ENCODE peak calls at places on chromosomes 1 and 21, in six cellular contexts. One of them, this sample, is unnamed.
A peak's percentile ranks its signal among the peaks of the same experiment; 100 is the strongest.

GRCh38 chr1:234731371-234732085 is 121.5 kb upstream of the IRF2BP2 start:
- DNase-seq in tibial nerve: no peak
- DNase-seq in fibroblast of mammary gland: peak; percentile 92
- DNase-seq in progenitor cell of endocrine pancreas: no peak
- DNase-seq in IMR-90: peak; percentile 93
- DNase-seq in cardiac fibroblast: peak; percentile 93
- DNase-seq in this sample: peak; percentile 93

GRCh38 chr21:19853709-19854575 is 1144.3 kb upstream of the NCAM2 start:
- DNase-seq in tibial nerve: no peak
- DNase-seq in fibroblast of mammary gland: no peak
- DNase-seq in progenitor cell of endocrine pancreas: no peak
- DNase-seq in IMR-90: no peak
- DNase-seq in cardiac fibroblast: no peak
- DNase-seq in this sample: no peak

GRCh38 chr1:202622388-202622787 is 87.9 kb downstream of the SYT2 start:
- DNase-seq in tibial nerve: no peak
- DNase-seq in fibroblast of mammary gland: no peak
- DNase-seq in progenitor cell of endocrine pancreas: no peak
- DNase-seq in IMR-90: no peak
- DNase-seq in cardiac fibroblast: no peak
- DNase-seq in this sample: no peak

GRCh38 chr1:176110203-176110602 is 96.9 kb downstream of the COP1 start:
- DNase-seq in tibial nerve: no peak
- DNase-seq in fibroblast of mammary gland: no peak
- DNase-seq in progenitor cell of endocrine pancreas: no peak
- DNase-seq in IMR-90: peak; percentile 83
- DNase-seq in cardiac fibroblast: peak; percentile 32
- DNase-seq in this sample: no peak

GRCh38 chr1:203090667-203091320 is 5.0 kb upstream of the MYOG start:
- DNase-seq in tibial nerve: no peak
- DNase-seq in fibroblast of mammary gland: no peak
- DNase-seq in progenitor cell of endocrine pancreas: no peak
- DNase-seq in IMR-90: peak; percentile 10
- DNase-seq in cardiac fibroblast: no peak
- DNase-seq in this sample: no peak

GRCh38 chr1:152932170-152932811 is 14.7 kb upstream of the SPRR5 start:
- DNase-seq in tibial nerve: no peak
- DNase-seq in fibroblast of mammary gland: no peak
- DNase-seq in progenitor cell of endocrine pancreas: no peak
- DNase-seq in IMR-90: no peak
- DNase-seq in cardiac fibroblast: no peak
- DNase-seq in this sample: peak; percentile 90

GRCh38 chr1:211951856-211952255 is 83.5 kb downstream of the INTS7 start:
- DNase-seq in tibial nerve: no peak
- DNase-seq in fibroblast of mammary gland: peak; percentile 79
- DNase-seq in progenitor cell of endocrine pancreas: no peak
- DNase-seq in IMR-90: peak; percentile 74
- DNase-seq in cardiac fibroblast: peak; percentile 78
- DNase-seq in this sample: peak; percentile 94

GRCh38 chr1:29344336-29344735 is 108.0 kb downstream of the PTPRU start:
- DNase-seq in tibial nerve: no peak
- DNase-seq in fibroblast of mammary gland: no peak
- DNase-seq in progenitor cell of endocrine pancreas: no peak
- DNase-seq in IMR-90: no peak
- DNase-seq in cardiac fibroblast: no peak
- DNase-seq in this sample: no peak

GRCh38 chr1:6423321-6423999 is 1.1 kb upstream of the ESPN start:
- DNase-seq in tibial nerve: no peak
- DNase-seq in fibroblast of mammary gland: peak; percentile 31
- DNase-seq in progenitor cell of endocrine pancreas: peak; percentile 70
- DNase-seq in IMR-90: no peak
- DNase-seq in cardiac fibroblast: peak; percentile 76
- DNase-seq in this sample: peak; percentile 83

GRCh38 chr1:39178541-39179431 is 25.7 kb upstream of the MACF1 start:
- DNase-seq in tibial nerve: no peak
- DNase-seq in fibroblast of mammary gland: no peak
- DNase-seq in progenitor cell of endocrine pancreas: no peak
- DNase-seq in IMR-90: peak; percentile 77
- DNase-seq in cardiac fibroblast: peak; percentile 84
- DNase-seq in this sample: peak; percentile 85

GRCh38 chr21:17819878-17820232 is 699 bp upstream of the C21orf91 start:
- DNase-seq in tibial nerve: peak; percentile 23
- DNase-seq in fibroblast of mammary gland: no peak
- DNase-seq in progenitor cell of endocrine pancreas: no peak
- DNase-seq in IMR-90: peak; percentile 72
- DNase-seq in cardiac fibroblast: no peak
- DNase-seq in this sample: no peak

GRCh38 chr1:204150702-204151561 is 912 bp downstream of the ETNK2 start:
- DNase-seq in tibial nerve: peak; percentile 35
- DNase-seq in fibroblast of mammary gland: no peak
- DNase-seq in progenitor cell of endocrine pancreas: no peak
- DNase-seq in IMR-90: no peak
- DNase-seq in cardiac fibroblast: no peak
- DNase-seq in this sample: no peak

GRCh38 chr1:201665036-201665435 is 126.1 kb downstream of the NAV1 start:
- DNase-seq in tibial nerve: no peak
- DNase-seq in fibroblast of mammary gland: no peak
- DNase-seq in progenitor cell of endocrine pancreas: no peak
- DNase-seq in IMR-90: no peak
- DNase-seq in cardiac fibroblast: no peak
- DNase-seq in this sample: no peak

GRCh38 chr1:101769520-101769919 is 227.2 kb downstream of the OLFM3 start:
- DNase-seq in tibial nerve: no peak
- DNase-seq in fibroblast of mammary gland: peak; percentile 6
- DNase-seq in progenitor cell of endocrine pancreas: no peak
- DNase-seq in IMR-90: peak; percentile 0
- DNase-seq in cardiac fibroblast: peak; percentile 34
- DNase-seq in this sample: peak; percentile 26

GRCh38 chr1:225823811-225824261 is 13.9 kb downstream of the EPHX1 start:
- DNase-seq in tibial nerve: no peak
- DNase-seq in fibroblast of mammary gland: no peak
- DNase-seq in progenitor cell of endocrine pancreas: no peak
- DNase-seq in IMR-90: no peak
- DNase-seq in cardiac fibroblast: no peak
- DNase-seq in this sample: no peak

GRCh38 chr1:58883037-58883887 is 99.4 kb upstream of the JUN start:
- DNase-seq in tibial nerve: peak; percentile 63
- DNase-seq in fibroblast of mammary gland: peak; percentile 99
- DNase-seq in progenitor cell of endocrine pancreas: no peak
- DNase-seq in IMR-90: peak; percentile 97
- DNase-seq in cardiac fibroblast: peak; percentile 99
- DNase-seq in this sample: peak; percentile 97

GRCh38 chr21:32813265-32813903 is 41.8 kb upstream of the PAXBP1 start:
- DNase-seq in tibial nerve: no peak
- DNase-seq in fibroblast of mammary gland: no peak
- DNase-seq in progenitor cell of endocrine pancreas: peak; percentile 26
- DNase-seq in IMR-90: no peak
- DNase-seq in cardiac fibroblast: no peak
- DNase-seq in this sample: no peak

DNA sequence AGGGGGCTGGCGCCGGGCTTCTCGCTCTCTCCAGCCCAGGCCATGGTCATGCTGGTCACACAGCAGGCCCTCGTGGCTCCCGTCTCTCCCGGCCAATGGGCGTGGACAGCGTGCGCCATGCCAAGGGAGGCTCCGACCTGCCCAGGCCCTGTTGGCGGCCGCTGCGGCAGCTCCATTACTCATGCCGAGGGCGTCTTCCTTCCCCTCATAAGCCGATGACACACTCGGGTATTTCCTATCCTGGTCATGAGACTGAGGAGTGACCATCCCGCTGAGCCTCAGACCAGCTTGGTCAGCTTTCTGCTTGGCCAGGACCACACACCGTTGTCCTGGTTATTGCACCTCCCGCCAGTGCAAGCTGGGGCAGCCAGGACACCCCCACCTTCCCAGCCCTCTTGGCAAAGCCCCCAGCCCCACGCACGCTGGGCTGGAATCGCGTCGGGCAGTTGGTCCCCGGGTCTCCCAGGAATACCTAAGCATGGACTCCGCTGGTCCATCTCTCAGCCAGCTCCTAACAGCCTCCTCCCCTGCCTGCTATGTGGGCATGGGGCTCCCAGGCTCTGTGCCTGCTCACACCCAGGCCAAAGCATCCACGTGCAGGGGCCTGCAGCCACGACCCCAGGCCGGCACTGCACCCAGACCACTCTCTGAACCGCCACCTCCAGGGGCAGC is 49.8 kb downstream of the ARHGEF16 start:
- DNase-seq in tibial nerve: peak; percentile 63
- DNase-seq in fibroblast of mammary gland: peak; percentile 93
- DNase-seq in progenitor cell of endocrine pancreas: no peak
- DNase-seq in IMR-90: peak; percentile 89
- DNase-seq in cardiac fibroblast: peak; percentile 96
- DNase-seq in this sample: peak; percentile 40
- TF ChIP-seq CTCF in tibial nerve: no peak
- TF ChIP-seq CTCF in fibroblast of mammary gland: no peak
- TF ChIP-seq CTCF in progenitor cell of endocrine pancreas: no peak
- TF ChIP-seq CTCF in IMR-90: no peak
- TF ChIP-seq CTCF in cardiac fibroblast: no peak
- TF ChIP-seq CTCF in this sample: no peak

DNA sequence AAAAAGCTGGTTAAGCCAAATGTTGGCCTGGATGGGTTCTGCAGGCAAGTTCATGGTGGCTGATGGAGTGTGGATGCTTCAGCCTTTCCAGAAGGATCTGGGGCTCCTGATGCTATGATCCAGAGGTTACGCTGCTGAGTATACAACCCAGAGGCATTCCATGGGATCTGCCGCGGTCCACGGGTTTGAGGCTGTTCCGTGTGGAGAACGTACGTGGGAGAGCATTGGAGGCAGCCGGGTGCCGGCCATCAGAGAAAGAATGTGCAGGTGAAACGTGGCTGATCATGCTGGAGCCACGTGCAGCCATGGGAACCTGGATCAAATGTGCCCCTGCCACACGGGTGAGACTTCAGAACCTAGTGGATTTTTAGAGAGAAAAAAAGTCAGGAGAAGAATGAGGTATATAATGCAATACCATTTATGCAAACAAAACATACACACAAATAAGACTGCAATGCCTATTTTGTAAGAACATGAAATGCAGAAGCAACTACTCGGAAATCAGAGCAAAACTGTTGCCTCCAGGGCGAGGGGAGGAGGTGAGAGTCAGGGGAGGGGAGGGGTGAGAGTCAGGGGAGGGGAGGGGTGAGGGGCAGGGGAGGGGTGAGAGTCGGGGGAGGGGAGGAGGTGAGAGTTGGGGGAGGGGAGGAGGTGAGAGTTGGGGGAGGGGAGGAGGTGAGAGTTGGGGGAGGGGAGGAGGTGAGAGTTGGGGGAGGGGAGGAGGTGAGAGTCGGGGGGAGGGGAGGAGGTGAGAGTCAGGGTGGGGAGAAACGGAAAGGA is 116.5 kb upstream of the C1orf174 start:
- DNase-seq in tibial nerve: no peak
- DNase-seq in fibroblast of mammary gland: no peak
- DNase-seq in progenitor cell of endocrine pancreas: no peak
- DNase-seq in IMR-90: no peak
- DNase-seq in cardiac fibroblast: no peak
- DNase-seq in this sample: no peak
- TF ChIP-seq CTCF in tibial nerve: no peak
- TF ChIP-seq CTCF in fibroblast of mammary gland: no peak
- TF ChIP-seq CTCF in progenitor cell of endocrine pancreas: no peak
- TF ChIP-seq CTCF in IMR-90: no peak
- TF ChIP-seq CTCF in cardiac fibroblast: no peak
- TF ChIP-seq CTCF in this sample: no peak

GRCh38 chr1:8551613-8552093 is 233.7 kb downstream of the SLC45A1 start:
- DNase-seq in tibial nerve: no peak
- DNase-seq in fibroblast of mammary gland: peak; percentile 29
- DNase-seq in progenitor cell of endocrine pancreas: no peak
- DNase-seq in IMR-90: no peak
- DNase-seq in cardiac fibroblast: no peak
- DNase-seq in this sample: no peak

GRCh38 chr1:8555582-8555981 is 237.7 kb downstream of the SLC45A1 start:
- DNase-seq in tibial nerve: no peak
- DNase-seq in fibroblast of mammary gland: no peak
- DNase-seq in progenitor cell of endocrine pancreas: no peak
- DNase-seq in IMR-90: no peak
- DNase-seq in cardiac fibroblast: no peak
- DNase-seq in this sample: no peak

GRCh38 chr1:8552135-8552534 is 234.2 kb downstream of the SLC45A1 start:
- DNase-seq in tibial nerve: no peak
- DNase-seq in fibroblast of mammary gland: no peak
- DNase-seq in progenitor cell of endocrine pancreas: no peak
- DNase-seq in IMR-90: no peak
- DNase-seq in cardiac fibroblast: no peak
- DNase-seq in this sample: no peak

GRCh38 chr1:8552820-8553397 is 235.0 kb downstream of the SLC45A1 start:
- DNase-seq in tibial nerve: no peak
- DNase-seq in fibroblast of mammary gland: no peak
- DNase-seq in progenitor cell of endocrine pancreas: no peak
- DNase-seq in IMR-90: no peak
- DNase-seq in cardiac fibroblast: no peak
- DNase-seq in this sample: no peak

DNA sequence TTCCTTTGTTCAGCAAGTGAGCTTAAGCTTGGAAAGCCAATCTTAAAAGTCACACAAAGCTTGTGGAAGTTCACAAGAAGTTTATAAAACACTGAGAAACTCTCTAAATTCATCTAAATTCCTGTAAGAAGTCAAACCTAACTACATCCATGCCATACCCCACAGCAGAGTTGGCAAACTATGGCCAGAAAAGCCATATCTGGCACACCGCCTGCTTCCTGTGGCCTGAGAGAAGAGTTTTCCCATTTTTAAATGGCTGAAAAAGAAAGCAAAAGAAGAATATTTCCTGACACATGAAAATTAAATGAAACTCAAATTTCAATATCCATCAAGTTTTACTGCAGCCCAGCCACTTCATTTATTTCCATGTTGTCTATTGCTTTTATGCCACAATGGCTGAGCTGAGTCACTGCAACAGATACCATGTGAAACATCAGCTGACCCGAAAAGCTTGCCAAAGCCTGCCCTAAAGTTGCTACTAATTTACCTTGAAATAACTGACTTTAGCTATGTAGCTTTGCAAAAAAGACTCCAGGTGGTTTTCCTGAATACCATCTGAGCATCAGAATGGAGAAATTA is 237.1 kb downstream of the SLC45A1 start:
- DNase-seq in tibial nerve: no peak
- DNase-seq in fibroblast of mammary gland: peak; percentile 64
- DNase-seq in progenitor cell of endocrine pancreas: no peak
- DNase-seq in IMR-90: peak; percentile 43
- DNase-seq in cardiac fibroblast: peak; percentile 59
- DNase-seq in this sample: peak; percentile 81
- TF ChIP-seq CTCF in tibial nerve: no peak
- TF ChIP-seq CTCF in fibroblast of mammary gland: no peak
- TF ChIP-seq CTCF in progenitor cell of endocrine pancreas: no peak
- TF ChIP-seq CTCF in IMR-90: no peak
- TF ChIP-seq CTCF in cardiac fibroblast: no peak
- TF ChIP-seq CTCF in this sample: no peak

DNA sequence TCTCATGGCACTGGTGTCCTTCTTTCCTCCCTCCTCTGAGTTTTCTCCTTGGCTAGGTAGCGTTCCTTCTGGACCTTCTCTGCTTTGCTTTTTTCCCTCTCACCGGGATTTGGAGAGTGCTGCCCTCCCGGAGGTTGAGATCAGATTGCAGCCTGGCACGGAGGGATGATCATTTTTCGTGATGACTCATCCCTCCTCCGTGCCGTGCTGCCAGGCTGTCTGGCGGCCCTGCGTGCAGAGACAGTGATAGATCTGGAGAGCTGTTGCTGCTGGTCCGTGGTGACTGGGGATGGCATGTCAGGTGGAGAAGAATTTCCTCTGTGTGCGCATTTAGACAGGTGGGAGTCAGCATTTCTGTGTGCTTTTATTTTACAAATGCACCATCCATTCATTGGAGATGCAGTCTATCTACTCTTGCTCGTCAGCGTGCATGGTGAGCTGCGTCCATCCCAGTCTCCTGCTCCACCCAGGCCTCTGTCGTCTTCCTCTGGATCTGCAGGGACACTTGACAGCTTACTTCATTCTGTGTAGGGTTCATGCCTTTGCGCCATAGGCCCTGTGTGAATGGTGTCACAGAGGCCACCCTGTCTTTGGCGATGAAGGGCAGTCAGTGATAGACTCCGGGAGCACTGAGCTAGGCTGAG is 104.4 kb downstream of the PCBP3 start:
- DNase-seq in tibial nerve: no peak
- DNase-seq in fibroblast of mammary gland: peak; percentile 62
- DNase-seq in progenitor cell of endocrine pancreas: no peak
- DNase-seq in IMR-90: peak; percentile 51
- DNase-seq in cardiac fibroblast: peak; percentile 41
- DNase-seq in this sample: peak; percentile 8
- TF ChIP-seq CTCF in tibial nerve: no peak
- TF ChIP-seq CTCF in fibroblast of mammary gland: peak; percentile 14
- TF ChIP-seq CTCF in progenitor cell of endocrine pancreas: no peak
- TF ChIP-seq CTCF in IMR-90: no peak
- TF ChIP-seq CTCF in cardiac fibroblast: no peak
- TF ChIP-seq CTCF in this sample: no peak